ENCODE peak calls at places on chromosome 7, in nine cellular contexts. R, X, Y, O, E, P, N, A and Q are unnamed samples.
A peak's percentile ranks its signal among the peaks of the same experiment; 100 is the strongest.

GRCh38 chr7:10138087-10138854 is 835.4 kb upstream of the PHF14 start:
- DNase-seq in R (no peak), X (no peak), Y (no peak), O (no peak), E (no peak), P (no peak), N (no peak), A (no peak), Q (no peak)

GRCh38 chr7:107505997-107506682 is 36.3 kb downstream of the GPR22 start:
- DNase-seq in R (peak; percentile 64), X (peak; percentile 9), Y (peak; percentile 16), O (no peak), E (peak; percentile 52), P (no peak), N (no peak), A (no peak), Q (peak; percentile 68)

GRCh38 chr7:115704884-115705283 is 325.7 kb downstream of the TFEC start:
- DNase-seq in R (no peak), X (no peak), Y (no peak), O (no peak), E (no peak), P (no peak), N (no peak), A (no peak), Q (no peak)

GRCh38 chr7:30552330-30552729 is 42.3 kb upstream of the GARS1 start:
- DNase-seq in R (no peak), X (no peak), Y (no peak), O (no peak), E (no peak), P (no peak), N (no peak), A (no peak), Q (no peak)

GRCh38 chr7:18958627-18959026 is 158.8 kb downstream of the TWIST1 start:
- DNase-seq in R (no peak), X (no peak), Y (peak; percentile 85), O (no peak), E (no peak), P (no peak), N (no peak), A (no peak), Q (no peak)

GRCh38 chr7:42522227-42522991 is 285.4 kb upstream of the GLI3 start:
- DNase-seq in R (no peak), X (no peak), Y (no peak), O (peak; percentile 26), E (no peak), P (peak; percentile 5), N (no peak), A (no peak), Q (peak; percentile 55)

GRCh38 chr7:39825391-39825790 is 124.7 kb upstream of the CDK13 start:
- DNase-seq in R (no peak), X (no peak), Y (peak; percentile 7), O (no peak), E (no peak), P (no peak), N (no peak), A (no peak), Q (no peak)

GRCh38 chr7:43143918-43144589 is 31.6 kb downstream of the HECW1 start:
- DNase-seq in R (no peak), X (no peak), Y (no peak), O (no peak), E (peak; percentile 15), P (no peak), N (no peak), A (no peak), Q (no peak)

GRCh38 chr7:30472771-30473392 is 5.7 kb downstream of the NOD1 start:
- DNase-seq in R (no peak), X (no peak), Y (peak; percentile 70), O (no peak), E (no peak), P (peak; percentile 53), N (no peak), A (no peak), Q (peak; percentile 48)

GRCh38 chr7:81211617-81212016 is 292.8 kb upstream of the SEMA3C start:
- DNase-seq in R (no peak), X (no peak), Y (peak; percentile 60), O (no peak), E (no peak), P (no peak), N (no peak), A (no peak), Q (no peak)

GRCh38 chr7:148695953-148696352 is 2.8 kb upstream of the CUL1 start:
- DNase-seq in R (no peak), X (no peak), Y (no peak), O (no peak), E (no peak), P (no peak), N (no peak), A (no peak), Q (no peak)

GRCh38 chr7:123557016-123557630 is 495 bp downstream of the NDUFA5 start:
- DNase-seq in R (peak; percentile 2), X (no peak), Y (peak; percentile 10), O (no peak), E (peak; percentile 15), P (peak; percentile 32), N (no peak), A (no peak), Q (peak; percentile 22)

GRCh38 chr7:42203336-42203735 is 33.7 kb downstream of the GLI3 start:
- DNase-seq in R (no peak), X (no peak), Y (no peak), O (no peak), E (no peak), P (no peak), N (no peak), A (no peak), Q (no peak)

GRCh38 chr7:27635728-27636127 is 27.0 kb downstream of the HIBADH start:
- DNase-seq in R (no peak), X (no peak), Y (no peak), O (no peak), E (no peak), P (no peak), N (no peak), A (no peak), Q (no peak)

GRCh38 chr7:27634892-27635538 is 27.7 kb downstream of the HIBADH start:
- DNase-seq in R (no peak), X (no peak), Y (no peak), O (no peak), E (no peak), P (no peak), N (no peak), A (no peak), Q (no peak)

GRCh38 chr7:27640914-27641570 is 21.6 kb downstream of the HIBADH start:
- DNase-seq in R (peak; percentile 88), X (peak; percentile 42), Y (peak; percentile 49), O (no peak), E (peak; percentile 83), P (no peak), N (no peak), A (no peak), Q (no peak)

GRCh38 chr7:27633062-27633461 is 29.6 kb downstream of the HIBADH start:
- DNase-seq in R (no peak), X (no peak), Y (no peak), O (no peak), E (no peak), P (no peak), N (no peak), A (no peak), Q (no peak)

DNA sequence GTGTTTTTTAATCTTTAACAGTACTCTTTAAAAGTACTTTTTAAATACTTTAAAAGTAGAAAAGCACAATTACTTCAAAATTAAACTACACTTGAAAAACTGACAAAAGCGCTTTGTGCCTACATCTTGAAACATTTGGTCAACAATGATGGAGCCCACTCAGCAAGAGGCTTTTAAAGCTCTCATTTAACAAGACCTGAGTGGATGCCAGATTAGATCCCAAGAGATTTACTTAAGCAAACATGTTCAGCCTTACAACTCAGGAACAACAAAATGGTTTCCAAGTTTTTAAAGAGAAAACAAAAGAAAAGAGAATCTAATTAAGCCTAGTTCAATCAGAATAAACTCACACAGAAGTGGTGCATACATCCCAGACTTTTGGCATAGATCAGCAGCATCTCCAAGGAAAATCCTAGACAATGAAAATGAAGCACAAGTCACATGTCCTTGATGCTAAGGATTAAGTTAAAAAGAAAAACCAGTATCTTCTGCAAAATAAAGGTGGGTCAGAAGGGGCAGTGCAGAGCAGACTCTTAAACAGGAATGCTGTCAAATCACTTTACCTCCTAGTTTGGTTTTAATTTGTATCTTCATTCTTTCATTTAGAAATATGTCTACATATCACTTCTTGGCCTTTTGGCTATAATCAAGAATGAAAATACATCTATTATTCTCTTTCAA is 26.2 kb downstream of the HIBADH start:
- DNase-seq in R (no peak), X (no peak), Y (no peak), O (no peak), E (no peak), P (no peak), N (no peak), A (no peak), Q (peak; percentile 19)
- TF ChIP-seq CTCF in R (no peak), X (no peak), Y (no peak), O (no peak), E (no peak), P (no peak), N (no peak), A (no peak), Q (peak; percentile 12)

GRCh38 chr7:117381357-117381756 is 45.9 kb downstream of the ASZ1 start:
- DNase-seq in R (no peak), X (peak; percentile 17), Y (no peak), O (no peak), E (no peak), P (peak; percentile 20), N (no peak), A (no peak), Q (no peak)
- TF ChIP-seq CTCF in R (no peak), X (peak; percentile 11), Y (no peak), O (no peak), E (no peak), P (no peak), N (no peak), A (no peak), Q (peak; percentile 9)

DNA sequence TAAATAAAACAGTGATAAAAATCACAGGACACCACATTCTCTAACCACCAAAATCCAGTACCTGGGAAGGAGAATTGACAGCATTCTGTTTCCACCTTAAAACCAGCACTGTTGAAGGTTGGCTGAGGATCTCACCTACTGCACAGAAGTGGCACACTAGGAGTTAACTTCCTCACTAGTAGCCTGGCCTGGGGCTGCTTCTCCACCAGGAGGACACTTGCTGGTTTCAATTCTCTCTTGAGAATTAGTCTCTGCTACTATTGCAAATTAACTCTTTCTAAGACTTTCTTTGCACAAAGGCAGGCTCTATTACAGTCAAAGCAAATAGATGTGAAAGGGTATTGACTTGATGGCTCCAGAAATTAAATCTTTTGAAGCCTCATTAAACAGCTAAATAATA is 2.3 kb upstream of the CTTNBP2 start:
- DNase-seq in R (no peak), X (peak; percentile 7), Y (peak; percentile 28), O (peak; percentile 57), E (no peak), P (peak; percentile 81), N (no peak), A (no peak), Q (peak; percentile 52)
- TF ChIP-seq CTCF in R (peak; percentile 14), X (no peak), Y (peak; percentile 29), O (no peak), E (no peak), P (no peak), N (no peak), A (no peak), Q (peak; percentile 16)

DNA sequence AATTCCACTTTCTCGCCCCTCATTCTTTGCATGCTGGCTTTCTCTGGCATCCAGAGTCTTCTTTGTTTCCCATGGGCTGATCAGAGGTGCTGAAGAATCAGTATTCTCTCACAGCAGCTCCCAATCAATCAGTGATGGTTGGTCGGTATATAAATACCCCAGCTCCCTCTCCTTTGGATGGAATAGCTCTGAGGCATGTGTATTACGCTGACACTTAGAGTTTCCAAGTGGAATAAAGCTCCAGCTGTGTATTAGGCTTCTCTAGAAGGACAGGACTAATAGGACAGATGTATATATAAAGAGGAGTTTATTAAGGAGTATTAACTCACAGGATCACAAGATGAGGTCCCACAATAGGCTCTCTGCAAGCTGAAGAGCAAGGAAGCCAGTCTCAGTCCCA is 218.3 kb upstream of the GRB10 start:
- DNase-seq in R (no peak), X (no peak), Y (no peak), O (no peak), E (no peak), P (no peak), N (no peak), A (no peak), Q (no peak)
- TF ChIP-seq CTCF in R (no peak), X (no peak), Y (no peak), O (no peak), E (no peak), P (no peak), N (peak; percentile 21), A (no peak), Q (peak; percentile 21)